ENCODE peak calls at places on chromosomes 12 and 14, in five cellular contexts. Q, J, Z, T and V are unnamed samples.

GRCh38 chr14:103775506-103775905 is 59.9 kb downstream of the ZFYVE21 start:
- DNase-seq in Q (no peak), J (no peak), Z (no peak), T (no peak), V (no peak)

GRCh38 chr14:99681101-99681831 is 2.8 kb upstream of the CYP46A1 start:
- DNase-seq in Q (no peak), J (no peak), Z (no peak), T (no peak), V (no peak)

GRCh38 chr12:22518067-22518719 is 26.1 kb downstream of the C2CD5 start:
- DNase-seq in Q (no peak), J (no peak), Z (no peak), T (no peak), V (no peak)

GRCh38 chr14:58297412-58297761 is 968 bp upstream of the ARID4A start:
- DNase-seq in Q (no peak), J (peak; percentile 9), Z (no peak), T (no peak), V (no peak)

GRCh38 chr12:131066886-131067490 is 113.3 kb downstream of the ADGRD1 start:
- DNase-seq in Q (no peak), J (no peak), Z (no peak), T (peak; percentile 7), V (no peak)

GRCh38 chr14:89572566-89573398 is 155.7 kb upstream of the FOXN3 start:
- DNase-seq in Q (no peak), J (no peak), Z (no peak), T (no peak), V (no peak)

GRCh38 chr14:62015945-62016344 is 253.7 kb downstream of the SNAPC1 start:
- DNase-seq in Q (no peak), J (no peak), Z (no peak), T (peak; percentile 45), V (no peak)

GRCh38 chr14:37678916-37679315 is 83.5 kb downstream of the TTC6 start:
- DNase-seq in Q (no peak), J (no peak), Z (no peak), T (no peak), V (no peak)

GRCh38 chr14:58501214-58501816 is 73.8 kb downstream of the KIAA0586 start:
- DNase-seq in Q (no peak), J (peak; percentile 40), Z (no peak), T (peak; percentile 49), V (peak; percentile 48)

GRCh38 chr12:66641057-66641456 is 37.8 kb downstream of the GRIP1 start:
- DNase-seq in Q (no peak), J (no peak), Z (no peak), T (no peak), V (no peak)

GRCh38 chr12:120822832-120823503 is 81.2 kb downstream of the SPPL3 start:
- DNase-seq in Q (no peak), J (peak; percentile 20), Z (no peak), T (no peak), V (no peak)

GRCh38 chr14:58808828-58809227 is 171.1 kb downstream of the DACT1 start:
- DNase-seq in Q (no peak), J (no peak), Z (no peak), T (no peak), V (no peak)

GRCh38 chr12:92552412-92553108 is 150.2 kb upstream of the PLEKHG7 start:
- DNase-seq in Q (no peak), J (no peak), Z (no peak), T (no peak), V (no peak)

GRCh38 chr12:106292339-106292738 is 10.2 kb upstream of the TCP11L2 start:
- DNase-seq in Q (no peak), J (no peak), Z (no peak), T (no peak), V (no peak)

GRCh38 chr12:114302606-114303005 is 103.3 kb downstream of the TBX5 start:
- DNase-seq in Q (no peak), J (no peak), Z (no peak), T (no peak), V (no peak)

GRCh38 chr12:94338395-94338794 is 121.3 kb downstream of the CEP83 start:
- DNase-seq in Q (no peak), J (no peak), Z (no peak), T (no peak), V (no peak)

GRCh38 chr14:67393689-67394088 is 18.3 kb downstream of the PLEK2 start:
- DNase-seq in Q (no peak), J (no peak), Z (no peak), T (no peak), V (no peak)

GRCh38 chr14:36520601-36521525 is 831 bp upstream of the NKX2-1 start:
- DNase-seq in Q (no peak), J (no peak), Z (no peak), T (peak; percentile 7), V (peak; percentile 47)

GRCh38 chr14:93319494-93319893 is 13.3 kb downstream of the BTBD7 start:
- DNase-seq in Q (no peak), J (no peak), Z (no peak), T (no peak), V (no peak)